ENCODE peak calls at places on chromosome 21, in nine cellular contexts. P is AG10803, I is adrenal gland, V is upper lobe of right lung, E is HFF-Myc, C is tibial artery, H is endodermal cell, T is lower lobe of right lung, F is fibroblast of pulmonary artery. N is an unnamed sample.

GRCh38 chr21:32022141-32022540 is 149.3 kb downstream of the HUNK start:
- DNase-seq in P (no peak), I (no peak), V (no peak), E (no peak), C (no peak), H (no peak), T (no peak), F (no peak), N (no peak)

GRCh38 chr21:38985423-38986378 is 180.0 kb downstream of the ETS2 start:
- DNase-seq in P (peak), I (peak), V (peak), E (peak), C (peak), H (no peak), T (peak), F (peak), N (peak)

GRCh38 chr21:42818328-42818749 is 61.0 kb downstream of the WDR4 start:
- DNase-seq in P (peak), I (peak), V (peak), E (no peak), C (peak), H (peak), T (peak), F (peak), N (peak)

GRCh38 chr21:32335601-32336575 is 37.2 kb downstream of the MRAP start:
- DNase-seq in P (peak), I (no peak), V (no peak), E (no peak), C (peak), H (peak), T (no peak), F (peak), N (no peak)

GRCh38 chr21:39612233-39613028 is at the start of gene B3GALT5:
- DNase-seq in P (peak), I (no peak), V (no peak), E (no peak), C (no peak), H (peak), T (no peak), F (no peak), N (no peak)

GRCh38 chr21:46024983-46025860 is 43.7 kb downstream of the COL6A1 start:
- DNase-seq in P (peak), I (no peak), V (no peak), E (no peak), C (no peak), H (no peak), T (no peak), F (peak), N (peak)

GRCh38 chr21:16117851-16118592 is 388.2 kb downstream of the USP25 start:
- DNase-seq in P (peak), I (no peak), V (no peak), E (peak), C (no peak), H (no peak), T (no peak), F (peak), N (peak)

GRCh38 chr21:41009398-41010177 is 158.4 kb upstream of the BACE2 start:
- DNase-seq in P (no peak), I (no peak), V (no peak), E (no peak), C (no peak), H (no peak), T (no peak), F (no peak), N (no peak)

GRCh38 chr21:36710729-36711048 is 11.8 kb downstream of the SIM2 start:
- DNase-seq in P (no peak), I (no peak), V (peak), E (no peak), C (peak), H (peak), T (no peak), F (no peak), N (no peak)

GRCh38 chr21:41234574-41234973 is 66.6 kb downstream of the BACE2 start:
- DNase-seq in P (no peak), I (no peak), V (no peak), E (no peak), C (no peak), H (no peak), T (no peak), F (no peak), N (no peak)

GRCh38 chr21:43917515-43918384 is 52.7 kb downstream of the AGPAT3 start:
- DNase-seq in P (no peak), I (no peak), V (peak), E (no peak), C (no peak), H (no peak), T (peak), F (no peak), N (no peak)

GRCh38 chr21:26849428-26850115 is 4.4 kb upstream of the ADAMTS1 start:
- DNase-seq in P (peak), I (no peak), V (no peak), E (no peak), C (no peak), H (no peak), T (no peak), F (peak), N (peak)
- H3K4me3 ChIP-seq in P (no peak), I (no peak), V (no peak), E (no peak), C (no peak), H (no peak), T (no peak), F (no peak), N (no peak)

GRCh38 chr21:44957047-44957831 is 17.4 kb downstream of the SLX9 start:
- DNase-seq in P (no peak), I (no peak), V (no peak), E (no peak), C (peak), H (no peak), T (peak), F (no peak), N (no peak)

GRCh38 chr21:44955803-44956175 is 16.0 kb downstream of the SLX9 start:
- DNase-seq in P (no peak), I (no peak), V (peak), E (no peak), C (no peak), H (no peak), T (peak), F (no peak), N (no peak)

GRCh38 chr21:44957901-44958451 is 18.1 kb downstream of the SLX9 start:
- DNase-seq in P (no peak), I (no peak), V (no peak), E (no peak), C (peak), H (no peak), T (peak), F (no peak), N (no peak)

GRCh38 chr21:44955141-44955802 is 15.4 kb downstream of the SLX9 start:
- DNase-seq in P (no peak), I (no peak), V (peak), E (no peak), C (peak), H (no peak), T (peak), F (no peak), N (no peak)

DNA sequence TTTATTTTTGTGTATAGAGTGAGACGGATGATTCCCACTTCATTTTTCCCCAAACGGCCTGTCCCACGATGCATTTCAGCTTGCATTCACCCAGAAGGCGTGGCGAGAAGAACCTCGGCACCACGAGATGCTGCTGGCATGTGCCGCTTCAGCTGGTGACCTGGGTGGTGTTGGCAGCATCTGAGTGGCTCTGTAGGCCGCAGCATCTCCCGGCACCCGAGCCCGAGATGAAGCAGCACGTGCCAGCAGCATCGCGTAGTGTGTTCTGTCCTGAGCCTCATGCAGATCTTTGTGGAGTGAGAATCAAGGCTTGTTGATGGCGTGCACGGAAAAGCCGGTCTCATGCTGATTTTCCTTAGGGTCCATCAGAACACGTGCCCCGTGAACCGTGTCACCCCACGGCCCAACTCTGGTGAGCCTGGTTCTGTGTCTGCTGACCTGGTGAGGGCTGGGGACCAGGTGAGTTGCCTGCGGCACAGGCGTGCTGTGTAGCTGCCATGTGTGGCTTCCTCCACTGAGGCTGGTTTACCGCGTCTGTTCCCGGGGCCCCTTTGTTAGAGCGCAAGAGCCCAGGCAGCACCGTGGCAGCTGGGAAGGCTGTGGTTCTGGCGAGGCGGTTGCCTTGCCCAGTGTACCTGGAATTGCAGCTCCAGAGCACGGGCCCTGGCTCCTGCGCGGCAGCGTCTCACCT is 16.7 kb downstream of the SLX9 start:
- DNase-seq in P (no peak), I (no peak), V (no peak), E (no peak), C (peak), H (no peak), T (peak), F (no peak), N (no peak)
- TF ChIP-seq CTCF in P (no peak), I (no peak), V (no peak), E (no peak), C (no peak), H (no peak), T (no peak), F (no peak), N (no peak)

DNA sequence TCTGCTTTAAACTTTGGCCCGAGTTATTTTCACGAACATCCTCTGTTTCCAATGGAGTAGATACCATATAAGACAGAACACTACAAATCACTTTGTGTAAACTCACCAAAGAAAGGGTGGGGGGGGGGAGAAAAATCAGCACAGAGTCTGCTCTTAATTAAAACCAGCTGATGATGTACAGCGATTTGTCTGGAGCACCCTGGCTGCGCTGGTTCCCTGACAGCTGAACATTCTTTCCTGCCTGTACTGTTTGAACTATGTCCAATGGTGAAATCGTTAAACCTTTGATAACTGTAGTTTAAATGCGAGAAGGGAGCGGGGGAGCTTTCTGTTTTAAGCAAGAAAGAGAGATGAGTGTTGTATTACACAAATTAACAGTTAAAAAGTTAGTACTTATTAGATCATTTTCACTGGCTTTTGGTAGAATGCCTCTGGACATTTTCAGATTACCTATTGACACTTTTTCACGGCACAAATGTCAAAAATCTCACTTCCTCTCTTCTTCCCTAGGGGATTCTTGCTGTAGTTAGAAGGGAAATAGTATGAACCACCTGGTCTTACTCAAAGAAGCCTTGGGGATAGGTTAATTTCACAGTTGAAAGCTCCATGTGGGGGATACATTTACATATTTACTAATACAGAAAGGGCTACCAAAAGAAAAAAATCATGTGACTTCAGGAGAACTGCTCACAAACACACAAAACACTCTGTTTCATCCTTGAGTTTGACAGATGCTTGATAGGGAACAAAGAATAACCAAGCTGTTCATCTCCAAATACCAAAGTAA is 140.2 kb upstream of the RUNX1 start:
- DNase-seq in P (peak), I (no peak), V (no peak), E (peak), C (no peak), H (no peak), T (no peak), F (peak), N (peak)
- H3K4me3 ChIP-seq in P (peak), I (no peak), V (no peak), E (no peak), C (no peak), H (no peak), T (no peak), F (no peak), N (no peak)

GRCh38 chr21:34580181-34580700 is 34.7 kb downstream of the RCAN1 start:
- DNase-seq in P (peak), I (peak), V (no peak), E (no peak), C (no peak), H (peak), T (no peak), F (no peak), N (peak)

GRCh38 chr21:34583926-34584563 is 30.9 kb downstream of the RCAN1 start:
- DNase-seq in P (peak), I (no peak), V (no peak), E (no peak), C (no peak), H (no peak), T (no peak), F (no peak), N (peak)

GRCh38 chr21:34579411-34579810 is 35.5 kb downstream of the RCAN1 start:
- DNase-seq in P (peak), I (no peak), V (no peak), E (no peak), C (no peak), H (peak), T (no peak), F (peak), N (peak)

GRCh38 chr21:34582506-34583150 is 32.3 kb downstream of the RCAN1 start:
- DNase-seq in P (peak), I (no peak), V (no peak), E (no peak), C (no peak), H (peak), T (no peak), F (peak), N (peak)
- TF ChIP-seq CTCF in P (peak), I (peak), V (peak), E (peak), C (peak), H (peak), T (peak), F (peak), N (peak)